ENCODE peak calls at places on chromosomes 6 and 20, in six cellular contexts. One of them, this sample, is unnamed. For H3K36me3, the result is how much of the 10 kb centered on the place peaks cover.

GRCh38 chr6:111602481-111603404 is 2.9 kb downstream of the TRAF3IP2 start:
- DNase-seq in PC-9: no peak
- DNase-seq in cardiac muscle cell: peak
- DNase-seq in fibroblast of lung: peak
- DNase-seq in uterus: peak
- DNase-seq in psoas muscle: peak
- DNase-seq in this sample: no peak

GRCh38 chr6:156943167-156943566 is 166.0 kb downstream of the ARID1B start:
- DNase-seq in PC-9: no peak
- DNase-seq in psoas muscle: no peak
- DNase-seq in cardiac muscle cell: no peak
- DNase-seq in uterus: no peak
- DNase-seq in fibroblast of lung: no peak
- DNase-seq in this sample: no peak

GRCh38 chr20:49790077-49790798 is 22.4 kb upstream of the SLC9A8 start:
- DNase-seq in fibroblast of lung: peak
- DNase-seq in cardiac muscle cell: no peak
- DNase-seq in uterus: no peak
- DNase-seq in psoas muscle: peak
- DNase-seq in PC-9: peak
- DNase-seq in this sample: no peak

GRCh38 chr6:33794910-33795615 is 6.1 kb upstream of the LEMD2 start:
- DNase-seq in PC-9: peak
- DNase-seq in fibroblast of lung: no peak
- DNase-seq in psoas muscle: no peak
- DNase-seq in cardiac muscle cell: no peak
- DNase-seq in uterus: no peak
- DNase-seq in this sample: no peak

GRCh38 chr20:51497542-51498467 is 44.7 kb downstream of the NFATC2 start:
- DNase-seq in cardiac muscle cell: no peak
- DNase-seq in fibroblast of lung: no peak
- DNase-seq in psoas muscle: peak
- DNase-seq in uterus: no peak
- DNase-seq in PC-9: no peak
- DNase-seq in this sample: no peak

GRCh38 chr6:16402501-16402900 is 164.1 kb downstream of the GMPR start:
- DNase-seq in fibroblast of lung: no peak
- DNase-seq in uterus: peak
- DNase-seq in psoas muscle: no peak
- DNase-seq in cardiac muscle cell: no peak
- DNase-seq in PC-9: no peak
- DNase-seq in this sample: no peak

GRCh38 chr6:23307516-23307915 is 738.1 kb downstream of the HDGFL1 start:
- DNase-seq in psoas muscle: no peak
- DNase-seq in fibroblast of lung: no peak
- DNase-seq in cardiac muscle cell: peak
- DNase-seq in uterus: no peak
- DNase-seq in PC-9: no peak
- DNase-seq in this sample: no peak

GRCh38 chr20:57619053-57619831 is 984 bp downstream of the ZBP1 start:
- DNase-seq in fibroblast of lung: no peak
- DNase-seq in cardiac muscle cell: no peak
- DNase-seq in PC-9: no peak
- DNase-seq in psoas muscle: peak
- DNase-seq in uterus: no peak
- DNase-seq in this sample: no peak

GRCh38 chr6:21666200-21666671 is 72.7 kb downstream of the SOX4 start:
- DNase-seq in uterus: peak
- DNase-seq in PC-9: no peak
- DNase-seq in fibroblast of lung: no peak
- DNase-seq in psoas muscle: peak
- DNase-seq in cardiac muscle cell: no peak
- DNase-seq in this sample: no peak

GRCh38 chr20:46215913-46216707 is 92.2 kb downstream of the CDH22 start:
- DNase-seq in fibroblast of lung: peak
- DNase-seq in uterus: no peak
- DNase-seq in psoas muscle: peak
- DNase-seq in cardiac muscle cell: peak
- DNase-seq in PC-9: peak
- DNase-seq in this sample: peak

GRCh38 chr20:34420146-34420545 is 57.1 kb downstream of the ITCH start:
- DNase-seq in cardiac muscle cell: no peak
- DNase-seq in PC-9: no peak
- DNase-seq in fibroblast of lung: peak
- DNase-seq in psoas muscle: no peak
- DNase-seq in uterus: no peak
- DNase-seq in this sample: no peak

GRCh38 chr6:33578164-33578563 is 1.9 kb downstream of the BAK1 start:
- DNase-seq in uterus: no peak
- DNase-seq in cardiac muscle cell: no peak
- DNase-seq in PC-9: no peak
- DNase-seq in fibroblast of lung: no peak
- DNase-seq in psoas muscle: no peak
- DNase-seq in this sample: no peak

GRCh38 chr20:25042531-25043498 is 15.1 kb downstream of the ACSS1 start:
- DNase-seq in uterus: no peak
- DNase-seq in cardiac muscle cell: no peak
- DNase-seq in psoas muscle: peak
- DNase-seq in PC-9: peak
- DNase-seq in fibroblast of lung: no peak
- DNase-seq in this sample: no peak

GRCh38 chr6:89375427-89375868 is 22.9 kb upstream of the UBE2J1 start:
- DNase-seq in fibroblast of lung: no peak
- DNase-seq in psoas muscle: peak
- DNase-seq in uterus: no peak
- DNase-seq in PC-9: peak
- DNase-seq in cardiac muscle cell: peak
- DNase-seq in this sample: peak

GRCh38 chr6:2999621-3000455 is at the start of gene NQO2:
- DNase-seq in PC-9: peak
- DNase-seq in uterus: peak
- DNase-seq in psoas muscle: peak
- DNase-seq in cardiac muscle cell: peak
- DNase-seq in fibroblast of lung: peak
- DNase-seq in this sample: no peak

GRCh38 chr6:112618796-112619195 is 271.7 kb downstream of the RFPL4B start:
- DNase-seq in psoas muscle: no peak
- DNase-seq in fibroblast of lung: peak
- DNase-seq in PC-9: peak
- DNase-seq in cardiac muscle cell: peak
- DNase-seq in uterus: no peak
- DNase-seq in this sample: no peak

GRCh38 chr20:13839421-13840092 is 54.7 kb downstream of the NDUFAF5 start:
- DNase-seq in fibroblast of lung: peak
- DNase-seq in PC-9: peak
- DNase-seq in psoas muscle: no peak
- DNase-seq in cardiac muscle cell: no peak
- DNase-seq in uterus: no peak
- DNase-seq in this sample: peak

GRCh38 chr20:13841206-13841605 is 56.4 kb downstream of the NDUFAF5 start:
- DNase-seq in fibroblast of lung: no peak
- DNase-seq in PC-9: no peak
- DNase-seq in cardiac muscle cell: no peak
- DNase-seq in uterus: no peak
- DNase-seq in psoas muscle: no peak
- DNase-seq in this sample: no peak

GRCh38 chr20:13840093-13840465 is 55.3 kb downstream of the NDUFAF5 start:
- DNase-seq in uterus: no peak
- DNase-seq in cardiac muscle cell: no peak
- DNase-seq in PC-9: no peak
- DNase-seq in fibroblast of lung: no peak
- DNase-seq in psoas muscle: no peak
- DNase-seq in this sample: no peak

GRCh38 chr20:13838664-13839063 is 53.8 kb downstream of the NDUFAF5 start:
- DNase-seq in cardiac muscle cell: no peak
- DNase-seq in fibroblast of lung: no peak
- DNase-seq in psoas muscle: no peak
- DNase-seq in uterus: no peak
- DNase-seq in PC-9: no peak
- DNase-seq in this sample: no peak

GRCh38 chr20:13844296-13844695 is 59.5 kb downstream of the NDUFAF5 start:
- DNase-seq in psoas muscle: no peak
- DNase-seq in uterus: no peak
- DNase-seq in cardiac muscle cell: no peak
- DNase-seq in fibroblast of lung: no peak
- DNase-seq in PC-9: no peak
- DNase-seq in this sample: no peak
- H3K4me3 ChIP-seq in psoas muscle: no peak
- H3K4me3 ChIP-seq in uterus: no peak
- H3K4me3 ChIP-seq in cardiac muscle cell: no peak
- H3K4me3 ChIP-seq in fibroblast of lung: no peak
- H3K4me3 ChIP-seq in PC-9: no peak
- H3K4me3 ChIP-seq in this sample: no peak

DNA sequence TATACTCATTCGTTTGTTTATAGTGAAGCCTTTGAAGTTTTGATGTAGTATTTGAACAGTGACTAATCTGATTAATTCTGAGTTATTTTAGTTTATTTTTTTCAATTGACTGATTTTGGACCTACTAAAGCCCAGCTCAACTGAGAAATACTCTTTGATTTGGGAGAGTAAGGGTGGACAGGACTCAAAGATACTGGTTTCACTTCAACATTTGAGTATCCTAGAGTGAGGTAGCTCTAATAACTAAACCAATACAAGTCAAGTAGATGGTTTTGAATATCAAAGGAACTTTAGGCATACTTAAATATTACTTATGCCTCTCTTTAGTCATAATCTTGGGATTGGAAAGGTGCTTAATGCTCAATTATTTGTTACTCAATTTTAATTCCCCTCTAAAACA is 65.6 kb downstream of the ZNF292 start:
- DNase-seq in PC-9: no peak
- DNase-seq in cardiac muscle cell: no peak
- DNase-seq in fibroblast of lung: no peak
- DNase-seq in psoas muscle: no peak
- DNase-seq in uterus: no peak
- DNase-seq in this sample: no peak
- H3K36me3 ChIP-seq in PC-9: under half
- H3K36me3 ChIP-seq in cardiac muscle cell: half or more
- H3K36me3 ChIP-seq in fibroblast of lung: under half
- H3K36me3 ChIP-seq in psoas muscle: half or more
- H3K36me3 ChIP-seq in uterus: under half
- H3K36me3 ChIP-seq in this sample: under half

GRCh38 chr20:63179876-63180275 is 36.1 kb downstream of the YTHDF1 start:
- DNase-seq in PC-9: no peak
- DNase-seq in cardiac muscle cell: no peak
- DNase-seq in fibroblast of lung: no peak
- DNase-seq in uterus: no peak
- DNase-seq in psoas muscle: no peak
- DNase-seq in this sample: no peak
- TF ChIP-seq CTCF in PC-9: no peak
- TF ChIP-seq CTCF in cardiac muscle cell: no peak
- TF ChIP-seq CTCF in fibroblast of lung: no peak
- TF ChIP-seq CTCF in uterus: no peak
- TF ChIP-seq CTCF in psoas muscle: no peak
- TF ChIP-seq CTCF in this sample: no peak

DNA sequence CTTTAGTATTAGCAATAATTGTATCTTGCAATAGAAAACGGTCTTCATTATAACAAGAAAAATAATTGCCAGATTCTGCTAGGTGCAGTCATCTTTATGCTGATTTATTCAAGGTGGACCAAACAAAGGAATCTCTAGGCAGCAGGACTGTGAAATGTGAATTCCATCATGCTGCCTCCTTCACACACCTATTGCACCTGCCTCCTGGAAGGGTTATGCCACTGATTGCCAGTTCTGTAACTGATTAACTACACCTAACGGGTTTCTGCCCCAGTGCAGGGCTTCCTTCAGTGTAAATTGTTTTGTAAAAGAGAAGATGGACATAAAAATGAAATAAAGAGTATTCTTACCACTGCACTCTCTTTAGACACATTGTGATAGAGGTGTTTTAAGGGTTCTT is 96.1 kb downstream of the FOXO3 start:
- DNase-seq in fibroblast of lung: no peak
- DNase-seq in uterus: no peak
- DNase-seq in psoas muscle: no peak
- DNase-seq in PC-9: peak
- DNase-seq in cardiac muscle cell: no peak
- DNase-seq in this sample: no peak
- H3K4me3 ChIP-seq in fibroblast of lung: peak
- H3K4me3 ChIP-seq in uterus: peak
- H3K4me3 ChIP-seq in psoas muscle: peak
- H3K4me3 ChIP-seq in PC-9: no peak
- H3K4me3 ChIP-seq in cardiac muscle cell: no peak
- H3K4me3 ChIP-seq in this sample: no peak

GRCh38 chr20:41163821-41164220 is 26.5 kb downstream of the PLCG1 start:
- DNase-seq in PC-9: no peak
- DNase-seq in cardiac muscle cell: no peak
- DNase-seq in psoas muscle: peak
- DNase-seq in uterus: no peak
- DNase-seq in fibroblast of lung: no peak
- DNase-seq in this sample: no peak
- H3K36me3 ChIP-seq in PC-9: under half
- H3K36me3 ChIP-seq in cardiac muscle cell: half or more
- H3K36me3 ChIP-seq in psoas muscle: half or more
- H3K36me3 ChIP-seq in uterus: under half
- H3K36me3 ChIP-seq in fibroblast of lung: under half
- H3K36me3 ChIP-seq in this sample: under half

DNA sequence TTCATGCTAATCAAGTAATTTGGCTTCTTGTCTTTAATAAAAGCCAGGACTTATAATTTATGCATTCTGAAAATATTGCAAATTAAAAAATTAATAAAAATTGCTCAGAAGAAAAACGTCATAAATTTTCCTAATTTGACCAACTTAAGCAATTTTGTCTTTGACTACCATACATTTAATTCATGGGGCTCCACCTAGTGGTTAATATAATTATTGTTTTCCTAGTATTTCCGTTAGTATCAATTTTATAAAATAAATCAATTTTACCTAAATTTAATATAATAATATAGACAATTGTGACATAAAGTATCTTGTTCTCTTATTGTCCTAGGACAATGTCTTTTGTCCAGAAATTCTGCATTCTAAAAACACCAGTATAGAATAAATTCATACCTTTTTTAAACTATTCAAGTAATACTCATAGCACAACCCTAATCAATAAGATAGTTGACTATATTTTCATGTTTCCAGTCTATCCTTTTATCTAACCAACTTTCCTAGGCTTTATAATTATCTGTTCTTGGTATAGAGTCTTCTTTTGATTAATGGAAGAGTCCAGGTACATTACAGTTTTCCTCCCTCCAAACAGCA is 319.9 kb downstream of the TRDN start:
- DNase-seq in psoas muscle: no peak
- DNase-seq in uterus: no peak
- DNase-seq in cardiac muscle cell: peak
- DNase-seq in PC-9: no peak
- DNase-seq in fibroblast of lung: peak
- DNase-seq in this sample: no peak
- TF ChIP-seq CTCF in psoas muscle: peak
- TF ChIP-seq CTCF in uterus: no peak
- TF ChIP-seq CTCF in cardiac muscle cell: peak
- TF ChIP-seq CTCF in PC-9: peak
- TF ChIP-seq CTCF in fibroblast of lung: no peak
- TF ChIP-seq CTCF in this sample: peak

This sample was measured in kidney epithelial cell.